ENCODE peak calls at places on chromosomes 16 and 17, in eight cellular contexts. V is thoracic aorta, L is lower lobe of right lung, W is mesendoderm, X is gastrocnemius medialis, H is endothelial cell of umbilical vein, F is tibial nerve, E is adrenal gland. J is an unnamed sample.

GRCh38 chr17:80693511-80693910 is 148.9 kb downstream of the RPTOR start:
- DNase-seq in V (no peak), L (no peak), W (no peak), X (no peak), H (no peak), F (no peak), E (no peak), J (no peak)

GRCh38 chr16:54690710-54691109 is 240.0 kb upstream of the IRX5 start:
- DNase-seq in V (no peak), L (no peak), W (no peak), X (no peak), H (no peak), F (no peak), E (no peak), J (no peak)

GRCh38 chr16:66588981-66589713 is 9.9 kb downstream of the CMTM2 start:
- DNase-seq in V (no peak), L (peak; percentile 77), W (peak; percentile 66), X (no peak), H (peak; percentile 45), F (no peak), E (no peak), J (peak; percentile 45)

GRCh38 chr17:43936434-43936833 is 5.8 kb downstream of the PPY start:
- DNase-seq in V (no peak), L (no peak), W (no peak), X (no peak), H (no peak), F (no peak), E (no peak), J (no peak)

GRCh38 chr17:37802061-37802460 is 57.2 kb upstream of the HNF1B start:
- DNase-seq in V (no peak), L (no peak), W (no peak), X (no peak), H (no peak), F (no peak), E (no peak), J (no peak)

GRCh38 chr17:61157246-61157887 is 242.3 kb upstream of the TBX2 start:
- DNase-seq in V (no peak), L (no peak), W (no peak), X (no peak), H (no peak), F (no peak), E (peak; percentile 38), J (no peak)

GRCh38 chr17:46085522-46085921 is 86.5 kb downstream of the STH start:
- DNase-seq in V (no peak), L (no peak), W (no peak), X (no peak), H (no peak), F (no peak), E (no peak), J (no peak)

GRCh38 chr16:15574614-15574948 is 68.4 kb downstream of the MARF1 start:
- DNase-seq in V (no peak), L (no peak), W (no peak), X (no peak), H (no peak), F (no peak), E (no peak), J (no peak)

GRCh38 chr17:76585649-76586593 is at the start of gene ST6GALNAC2:
- DNase-seq in V (no peak), L (peak; percentile 91), W (peak; percentile 58), X (peak; percentile 73), H (peak; percentile 50), F (peak; percentile 32), E (peak; percentile 74), J (peak; percentile 69)

GRCh38 chr17:42692489-42692888 is 10.2 kb downstream of the CNTNAP1 start:
- DNase-seq in V (no peak), L (no peak), W (no peak), X (no peak), H (no peak), F (no peak), E (no peak), J (no peak)

GRCh38 chr16:47358816-47359215 is 102.0 kb downstream of the ITFG1 start:
- DNase-seq in V (no peak), L (no peak), W (peak; percentile 26), X (peak; percentile 69), H (no peak), F (no peak), E (no peak), J (no peak)

GRCh38 chr16:30778549-30779244 is 8.3 kb downstream of the ZNF629 start:
- DNase-seq in V (no peak), L (no peak), W (peak; percentile 44), X (peak; percentile 84), H (no peak), F (no peak), E (no peak), J (no peak)

GRCh38 chr17:57363580-57363979 is 107.3 kb downstream of the MSI2 start:
- DNase-seq in V (no peak), L (no peak), W (no peak), X (no peak), H (no peak), F (no peak), E (peak; percentile 18), J (no peak)

GRCh38 chr17:57357830-57358426 is 101.6 kb downstream of the MSI2 start:
- DNase-seq in V (no peak), L (no peak), W (no peak), X (no peak), H (no peak), F (no peak), E (peak; percentile 22), J (no peak)

GRCh38 chr17:57357392-57357784 is 101.1 kb downstream of the MSI2 start:
- DNase-seq in V (no peak), L (peak; percentile 81), W (no peak), X (peak; percentile 90), H (no peak), F (no peak), E (peak; percentile 91), J (peak; percentile 81)

GRCh38 chr17:57362797-57363556 is 106.7 kb downstream of the MSI2 start:
- DNase-seq in V (no peak), L (no peak), W (no peak), X (no peak), H (no peak), F (no peak), E (peak; percentile 9), J (no peak)

DNA sequence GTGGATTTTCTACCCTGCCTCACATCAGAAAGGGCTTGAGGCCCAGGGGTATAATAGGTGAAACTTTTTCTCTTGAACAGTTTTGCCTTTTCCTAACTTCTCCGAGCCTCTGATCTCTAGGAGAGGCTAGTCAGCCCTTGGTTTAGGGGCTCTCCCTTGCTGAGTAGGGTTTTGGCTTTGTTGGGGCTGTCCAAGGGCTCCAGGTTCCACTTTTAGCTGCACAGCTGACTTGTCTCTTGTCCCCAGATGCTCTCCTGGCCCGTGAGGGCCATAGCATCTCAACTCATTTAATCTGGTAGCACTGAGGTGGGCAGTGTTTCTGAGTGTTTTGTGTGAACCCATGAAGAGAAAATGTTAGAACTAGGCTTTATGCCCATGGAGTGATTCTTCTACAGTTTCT is 103.9 kb downstream of the MSI2 start:
- DNase-seq in V (no peak), L (no peak), W (no peak), X (peak; percentile 48), H (no peak), F (no peak), E (no peak), J (no peak)
- H3K4me3 ChIP-seq in V (no peak overlapping the region), L (no peak overlapping the region), W (no peak overlapping the region), X (no peak overlapping the region), H (no peak overlapping the region), F (no peak overlapping the region), E (no peak overlapping the region), J (no peak overlapping the region)

GRCh38 chr16:86289304-86289703 is 221.0 kb upstream of the FOXF1 start:
- DNase-seq in V (no peak), L (no peak), W (no peak), X (no peak), H (no peak), F (no peak), E (no peak), J (no peak)
- H3K27me3 ChIP-seq in V (peaks cover 10% of the 10 kb centered on the region), L (peaks cover 48% of the 10 kb centered on the region), W (peaks cover 49% of the 10 kb centered on the region), X (peaks cover 83% of the 10 kb centered on the region), H (peaks cover 72% of the 10 kb centered on the region), F (no peaks in the 10 kb centered on the region), E (peaks cover 60% of the 10 kb centered on the region), J (peaks cover 99% of the 10 kb centered on the region)

GRCh38 chr17:3622977-3623594 is 13.0 kb downstream of the SHPK start:
- DNase-seq in V (no peak), L (no peak), W (no peak), X (peak; percentile 69), H (no peak), F (no peak), E (no peak), J (no peak)

GRCh38 chr17:3621146-3621720 is 12.0 kb upstream of the TRPV1 start:
- DNase-seq in V (no peak), L (no peak), W (no peak), X (no peak), H (no peak), F (no peak), E (no peak), J (no peak)

GRCh38 chr17:3627768-3628167 is 8.3 kb downstream of the SHPK start:
- DNase-seq in V (no peak), L (no peak), W (no peak), X (no peak), H (no peak), F (no peak), E (no peak), J (no peak)

DNA sequence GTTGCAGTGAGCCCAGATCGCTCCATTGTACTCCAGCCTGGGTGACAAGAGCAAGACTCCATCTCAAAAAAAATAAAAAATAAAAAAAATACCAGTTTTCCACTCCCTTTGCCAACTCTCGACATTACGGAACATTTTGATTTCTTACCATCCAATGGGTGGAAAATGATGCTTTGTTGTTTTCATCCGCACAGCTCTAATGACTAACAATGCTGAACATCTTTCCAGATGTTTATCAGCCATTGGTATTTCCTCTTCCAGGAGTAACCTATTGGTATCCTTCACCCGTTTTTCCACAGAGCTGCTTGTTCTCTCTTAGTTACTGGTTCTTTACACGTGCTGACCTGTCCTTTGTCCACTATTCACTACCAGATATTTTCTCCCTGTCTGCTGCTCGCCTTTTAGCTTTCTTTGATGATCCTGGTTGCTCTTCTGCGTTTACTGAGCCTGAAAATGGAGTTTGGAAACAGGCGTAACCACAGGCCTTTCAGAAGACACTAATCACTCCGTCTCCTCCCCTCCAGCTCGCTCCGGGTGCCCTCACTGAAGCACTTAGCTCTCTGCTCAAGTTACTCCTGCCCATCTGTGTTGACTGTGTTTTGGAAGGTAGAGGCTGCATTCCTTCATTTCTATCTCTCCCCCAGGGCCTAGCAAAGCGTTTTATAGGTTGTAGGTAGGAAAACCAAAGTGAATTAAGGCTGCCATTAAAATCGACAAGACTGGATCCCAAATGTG is 9.1 kb downstream of the SHPK start:
- DNase-seq in V (no peak), L (no peak), W (no peak), X (no peak), H (no peak), F (no peak), E (no peak), J (no peak)
- H3K36me3 ChIP-seq in V (peaks cover 37% of the 10 kb centered on the region), L (peaks cover 77% of the 10 kb centered on the region), W (peaks cover 2% of the 10 kb centered on the region), X (no peaks in the 10 kb centered on the region), H (peaks cover 24% of the 10 kb centered on the region), F (peaks cover 24% of the 10 kb centered on the region), E (no peaks in the 10 kb centered on the region), J (peaks cover 41% of the 10 kb centered on the region)

DNA sequence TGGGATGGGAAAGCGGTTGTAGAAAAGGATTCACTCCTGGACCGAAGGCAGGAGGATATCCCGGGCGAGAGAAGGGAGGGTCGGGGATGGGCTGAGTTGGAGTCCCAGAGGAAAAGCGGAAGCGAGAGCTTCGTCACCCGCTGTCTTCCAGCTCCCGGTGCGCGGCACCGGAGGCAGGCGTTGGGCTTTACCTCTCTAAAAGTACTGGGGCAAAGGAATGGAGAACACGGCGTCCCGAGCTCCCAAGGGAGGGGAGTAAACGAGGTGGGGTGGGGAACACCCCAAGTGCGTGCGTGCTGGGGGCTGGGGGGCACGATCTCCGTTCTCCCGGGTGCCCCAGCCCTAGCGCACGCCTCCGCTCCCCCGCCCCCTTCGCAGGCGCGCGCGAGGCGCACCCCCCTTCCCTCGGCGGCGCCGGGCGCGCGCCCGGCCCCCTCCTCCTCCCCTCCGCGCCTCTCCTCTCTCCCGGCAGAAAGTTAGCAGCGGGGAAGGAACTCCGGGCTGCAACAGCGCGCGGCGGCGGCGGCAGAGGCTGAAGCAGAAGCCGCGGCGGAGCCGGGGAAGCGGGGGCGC is at the start of gene HS3ST4:
- DNase-seq in V (no peak), L (no peak), W (peak; percentile 73), X (no peak), H (no peak), F (no peak), E (no peak), J (no peak)
- H3K4me3 ChIP-seq in V (peak within 1 kb of the TSS; percentile 57), L (peak within 1 kb of the TSS; percentile 35), W (peak within 1 kb of the TSS; percentile 49), X (peak within 1 kb of the TSS; percentile 31), H (no peak within 1 kb of the TSS), F (no peak within 1 kb of the TSS), E (peak within 1 kb of the TSS; percentile 49), J (no peak within 1 kb of the TSS)

J was measured in heart right ventricle.